ENCODE peak calls at places on chromosomes 3 and 15, in seven cellular contexts. Z is colonic mucosa, W is tibial artery, E is uterus, O is mammary epithelial cell, T is fibroblast of lung, V is GM23338. J is an unnamed sample. For H3K36me3 and H3K4me1, the result is how much of the 10 kb centered on the place peaks cover.

GRCh38 chr3:155785662-155786295 is 20.3 kb downstream of the C3orf33 start:
- DNase-seq in V (no peak), O (no peak), E (no peak), Z (no peak), W (no peak), T (no peak), J (no peak)

GRCh38 chr3:141405581-141405980 is 37.3 kb downstream of the ZBTB38 start:
- DNase-seq in O (no peak), Z (no peak), W (no peak), E (no peak), V (no peak), T (peak), J (no peak)

GRCh38 chr15:68379759-68380290 is 52.1 kb downstream of the ITGA11 start:
- DNase-seq in O (no peak), W (no peak), E (no peak), V (no peak), Z (no peak), T (no peak), J (no peak)

GRCh38 chr3:122390665-122391064 is 6.7 kb downstream of the FAM162A start:
- DNase-seq in Z (no peak), E (no peak), T (no peak), W (no peak), O (no peak), V (no peak), J (no peak)

GRCh38 chr3:132543016-132543739 is 53.9 kb upstream of the ACKR4 start:
- DNase-seq in T (peak), W (no peak), Z (no peak), O (peak), V (no peak), E (no peak), J (no peak)

GRCh38 chr15:90941038-90941437 is 6.0 kb downstream of the UNC45A start:
- DNase-seq in E (no peak), O (no peak), V (no peak), W (no peak), Z (no peak), T (no peak), J (no peak)

GRCh38 chr3:53842436-53843194 is 3.6 kb downstream of the CHDH start:
- DNase-seq in O (peak), Z (peak), V (peak), T (peak), W (no peak), E (peak), J (no peak)

GRCh38 chr3:174229916-174230315 is 629.2 kb upstream of the NAALADL2 start:
- DNase-seq in W (no peak), V (no peak), O (no peak), Z (no peak), E (no peak), T (peak), J (no peak)

GRCh38 chr15:96565266-96565665 is 234.8 kb downstream of the NR2F2 start:
- DNase-seq in Z (no peak), O (peak), T (no peak), V (no peak), E (no peak), W (no peak), J (no peak)

DNA sequence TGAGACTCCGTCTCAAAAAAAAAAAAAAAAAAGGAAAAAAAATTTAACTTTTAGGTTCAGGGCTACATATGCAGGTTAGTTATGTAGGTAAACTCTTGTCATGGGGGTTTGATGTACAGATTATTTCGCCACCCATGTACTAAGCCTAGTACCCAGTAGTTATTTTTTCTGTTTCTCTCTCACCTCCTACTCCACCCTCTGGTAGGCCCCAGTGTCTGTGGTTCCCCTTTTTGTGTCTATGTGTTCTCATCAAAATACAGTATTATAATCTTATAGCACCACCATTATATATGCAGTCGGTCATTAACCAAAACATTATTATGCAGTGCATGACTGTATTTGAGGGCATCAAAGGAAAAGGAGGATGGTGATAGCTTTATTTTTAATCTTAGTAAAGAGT is 47.3 kb downstream of the CHP1 start:
- DNase-seq in V (no peak), O (no peak), Z (no peak), W (no peak), E (no peak), T (no peak), J (no peak)
- H3K36me3 ChIP-seq in V (under half), O (under half), Z (under half), W (under half), E (under half), T (under half), J (under half)

GRCh38 chr15:75179773-75180140 is 21.9 kb upstream of the C15orf39 start:
- DNase-seq in T (no peak), O (no peak), Z (no peak), W (no peak), E (no peak), V (no peak), J (no peak)

GRCh38 chr15:75178938-75179772 is 22.5 kb upstream of the C15orf39 start:
- DNase-seq in T (no peak), E (no peak), W (peak), V (no peak), Z (no peak), O (no peak), J (no peak)

GRCh38 chr15:75178171-75178937 is 23.3 kb upstream of the C15orf39 start:
- DNase-seq in Z (peak), T (peak), O (no peak), E (peak), W (peak), V (peak), J (no peak)

GRCh38 chr15:75182187-75183131 is 19.2 kb upstream of the C15orf39 start:
- DNase-seq in T (peak), W (no peak), V (peak), E (no peak), O (no peak), Z (peak), J (no peak)

GRCh38 chr15:75181780-75182179 is 19.9 kb upstream of the C15orf39 start:
- DNase-seq in E (no peak), T (no peak), Z (no peak), V (no peak), O (no peak), W (no peak), J (no peak)
- H3K4me1 ChIP-seq in E (under half), T (under half), Z (under half), V (under half), O (under half), W (under half), J (under half)

GRCh38 chr15:71411538-71412482 is 296.5 kb downstream of the THSD4 start:
- DNase-seq in E (peak), Z (peak), T (peak), V (no peak), O (no peak), W (peak), J (no peak)
- H3K27ac ChIP-seq in E (peak), Z (peak), T (no peak), V (no peak), O (no peak), W (peak), J (no peak)

DNA sequence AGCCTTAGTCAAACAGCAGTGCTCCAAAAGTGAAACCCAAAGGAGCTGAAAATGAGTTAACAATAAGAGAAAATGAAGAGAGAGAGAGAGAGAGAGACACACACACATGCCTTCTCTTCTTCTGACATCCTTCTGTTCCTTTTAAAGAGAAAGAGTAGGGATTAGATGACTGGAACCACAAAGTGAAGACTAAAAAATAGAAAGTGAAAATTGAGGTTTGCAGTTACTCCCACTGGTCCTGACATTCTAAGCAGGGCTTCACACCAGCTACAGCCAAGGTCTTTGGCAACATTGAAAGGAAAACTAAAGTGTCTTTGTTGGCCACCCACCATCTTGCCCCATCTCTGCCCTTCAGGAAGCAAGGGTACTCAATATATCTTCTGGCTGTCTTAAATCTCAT is 59.2 kb downstream of the USP50 start:
- DNase-seq in T (no peak), W (no peak), E (no peak), V (no peak), O (no peak), Z (no peak), J (no peak)
- H3K36me3 ChIP-seq in T (under half), W (half or more), E (under half), V (under half), O (under half), Z (under half), J (under half)

DNA sequence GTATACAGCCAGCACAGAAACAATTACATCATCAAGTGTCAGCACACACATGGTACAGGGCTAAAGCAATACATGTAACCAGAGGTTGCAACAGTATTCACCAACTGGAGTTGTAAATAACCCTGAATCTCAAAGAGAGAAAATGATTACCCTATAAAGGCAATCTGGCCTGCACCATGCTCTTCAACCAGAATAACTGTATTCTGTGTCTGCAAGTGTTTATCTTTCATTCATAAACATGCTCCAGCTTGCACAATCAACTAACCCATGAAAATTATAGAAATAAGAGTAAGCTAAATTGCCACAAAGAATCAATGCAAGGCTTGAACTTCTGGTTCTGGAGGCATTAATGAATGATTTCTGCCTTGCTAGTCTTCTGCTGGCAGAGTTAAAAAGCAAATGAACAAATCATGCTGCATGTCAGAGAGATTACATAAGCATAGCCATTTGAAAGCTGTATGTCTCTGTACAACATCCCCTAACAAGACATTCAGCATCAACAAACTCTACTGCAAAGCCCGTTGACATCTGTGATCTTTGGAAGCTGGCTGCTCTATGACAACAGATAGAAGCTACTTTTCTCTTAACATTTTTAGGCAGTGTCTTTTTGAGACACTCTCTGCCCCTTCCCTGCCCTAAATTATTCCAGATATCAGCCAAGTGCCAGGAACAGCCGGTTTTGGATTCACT is 871.0 kb downstream of the OTOL1 start:
- DNase-seq in W (no peak), T (no peak), V (no peak), Z (no peak), O (no peak), E (no peak), J (no peak)
- H3K4me1 ChIP-seq in W (under half), T (under half), V (under half), Z (under half), O (under half), E (under half), J (under half)

DNA sequence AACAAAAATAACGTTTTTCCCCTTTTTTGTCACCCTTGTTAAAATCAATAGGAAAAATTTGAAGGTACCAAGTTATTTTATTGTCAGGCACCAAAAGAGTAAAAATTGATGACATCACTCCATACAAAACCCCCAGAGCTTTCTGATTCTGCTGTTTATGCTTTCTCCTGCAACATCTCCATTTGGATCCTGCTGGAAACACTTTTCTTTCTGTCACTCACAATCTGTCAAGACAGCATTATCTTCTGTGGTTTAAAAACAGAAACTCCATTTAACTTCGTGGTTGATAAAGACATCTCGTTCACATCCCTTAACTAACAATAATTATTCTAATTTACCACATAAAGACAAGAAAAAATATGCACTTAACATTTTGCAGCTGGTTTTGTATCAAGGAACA is 160.5 kb downstream of the FHIT start:
- DNase-seq in T (no peak), O (no peak), W (no peak), V (no peak), Z (no peak), E (no peak), J (no peak)
- H3K27ac ChIP-seq in T (no peak), O (no peak), W (no peak), V (no peak), Z (no peak), E (no peak), J (no peak)

GRCh38 chr3:166889241-166889640 is 490.9 kb downstream of the ZBBX start:
- DNase-seq in T (no peak), O (peak), E (no peak), W (no peak), Z (no peak), V (no peak), J (no peak)
- H3K36me3 ChIP-seq in T (under half), O (under half), E (under half), W (under half), Z (under half), V (under half), J (under half)

DNA sequence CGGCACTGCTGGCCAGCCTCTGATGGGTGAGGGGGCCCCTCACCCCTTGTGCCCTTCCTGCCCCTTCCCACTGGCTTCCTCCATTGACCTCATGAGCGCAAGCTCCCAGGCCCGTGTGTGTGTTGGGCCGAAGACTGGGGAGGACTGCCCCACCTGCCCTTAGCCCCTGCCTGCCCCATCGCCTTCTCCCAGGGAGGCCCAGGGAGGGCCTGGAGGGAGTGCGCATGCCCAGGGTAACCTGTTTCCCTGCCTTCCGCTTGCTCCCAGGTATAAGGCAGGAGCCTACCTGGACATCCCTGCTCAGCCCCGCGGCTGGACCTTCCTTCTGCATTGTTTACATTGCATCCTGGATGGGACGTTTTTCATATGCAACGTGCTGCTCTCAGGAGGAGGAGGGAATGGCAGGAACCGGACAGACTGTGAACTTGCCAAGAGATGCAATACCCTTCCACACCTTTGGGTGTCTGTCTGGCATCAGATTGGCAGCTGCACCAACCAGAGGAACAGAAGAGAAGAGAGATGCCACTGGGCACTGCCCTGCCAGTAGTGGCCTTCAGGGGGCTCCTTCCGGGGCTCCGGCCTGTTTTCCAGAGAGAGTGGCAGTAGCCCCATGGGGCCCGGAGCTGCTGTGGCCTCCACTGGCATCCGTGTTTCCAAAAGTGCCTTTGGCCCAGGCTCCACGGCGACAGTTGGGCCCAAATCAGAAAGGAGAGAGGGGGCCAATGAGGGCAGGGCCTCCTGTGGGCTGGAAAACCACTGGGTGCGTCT is 8.8 kb downstream of the DLL4 start:
- DNase-seq in V (peak), Z (no peak), W (no peak), T (no peak), E (no peak), O (peak), J (peak)
- H3K4me1 ChIP-seq in V (under half), Z (under half), W (under half), T (under half), E (under half), O (under half), J (under half)

DNA sequence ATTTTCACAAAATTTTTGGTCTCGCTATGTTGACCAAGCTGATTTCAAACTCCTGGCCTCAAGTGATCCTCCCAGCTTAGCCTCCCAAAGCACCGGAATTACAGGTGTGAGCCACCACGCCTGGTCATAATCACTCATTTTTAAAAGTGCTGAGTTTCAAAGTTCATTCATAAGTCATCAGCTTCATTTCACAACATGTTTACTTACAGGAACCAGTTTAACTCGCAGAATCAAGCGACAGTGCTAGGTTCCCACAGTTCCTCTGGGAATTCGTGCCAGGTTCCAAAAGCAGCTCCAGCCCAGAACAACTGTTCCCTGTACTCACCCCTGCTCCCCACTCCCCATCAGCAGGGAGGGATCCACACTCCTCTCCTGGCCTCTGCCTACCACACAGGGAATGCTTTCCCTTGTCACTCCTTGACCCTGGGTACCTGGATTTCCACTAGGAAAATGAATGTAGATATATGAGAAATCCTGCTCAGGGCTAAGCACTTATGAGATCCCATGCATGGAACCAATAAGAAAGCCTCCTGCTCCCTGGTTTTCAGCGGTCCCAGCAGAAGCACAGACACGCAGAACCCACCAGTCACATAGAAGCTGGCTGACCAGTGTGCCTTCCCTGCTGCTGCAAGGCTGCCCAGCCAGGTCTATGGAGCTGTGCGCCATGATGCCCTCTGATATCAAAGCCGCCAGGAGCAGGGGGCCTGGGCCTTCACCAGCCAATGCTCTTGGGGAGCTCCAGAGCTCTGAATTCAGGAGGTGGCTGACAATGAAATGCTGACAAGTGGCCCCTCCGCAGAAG is 72.3 kb downstream of the ITGB5 start:
- DNase-seq in V (no peak), E (no peak), O (peak), W (no peak), Z (peak), T (no peak), J (no peak)
- H3K27ac ChIP-seq in V (peak), E (peak), O (no peak), W (peak), Z (peak), T (no peak), J (peak)

GRCh38 chr15:100937171-100937570 is 18.0 kb downstream of the LRRK1 start:
- DNase-seq in V (no peak), E (no peak), O (no peak), Z (no peak), W (no peak), T (no peak), J (no peak)
- H3K36me3 ChIP-seq in V (under half), E (under half), O (under half), Z (under half), W (under half), T (under half), J (under half)

J was measured in gastrocnemius medialis.